ENCODE peak calls at places on chromosomes 6 and 20, in nine cellular contexts. One of them, this sample, is unnamed. For H3K27me3, the result is how much of the 10 kb centered on the place peaks cover.

GRCh38 chr20:17875106-17875980 is 93.3 kb downstream of the SNX5 start:
- DNase-seq in tibial artery: peak
- DNase-seq in right lobe of liver: peak
- DNase-seq in bronchial epithelial cell: peak
- DNase-seq in tibial nerve: peak
- DNase-seq in pancreas: peak
- DNase-seq in psoas muscle: peak
- DNase-seq in HepG2: peak
- DNase-seq in PC-9: peak
- DNase-seq in this sample: peak

GRCh38 chr6:161631676-161632194 is 357.9 kb upstream of the AGPAT4 start:
- DNase-seq in tibial artery: no peak
- DNase-seq in right lobe of liver: no peak
- DNase-seq in bronchial epithelial cell: no peak
- DNase-seq in tibial nerve: no peak
- DNase-seq in pancreas: no peak
- DNase-seq in psoas muscle: no peak
- DNase-seq in HepG2: no peak
- DNase-seq in PC-9: no peak
- DNase-seq in this sample: no peak

GRCh38 chr6:168410035-168410434 is 30.9 kb upstream of the SMOC2 start:
- DNase-seq in tibial artery: no peak
- DNase-seq in right lobe of liver: no peak
- DNase-seq in bronchial epithelial cell: no peak
- DNase-seq in tibial nerve: no peak
- DNase-seq in pancreas: no peak
- DNase-seq in psoas muscle: no peak
- DNase-seq in HepG2: no peak
- DNase-seq in PC-9: no peak
- DNase-seq in this sample: no peak

GRCh38 chr20:35496481-35496880 is 33.0 kb downstream of the C20orf173 start:
- DNase-seq in tibial artery: no peak
- DNase-seq in right lobe of liver: no peak
- DNase-seq in bronchial epithelial cell: no peak
- DNase-seq in tibial nerve: no peak
- DNase-seq in pancreas: no peak
- DNase-seq in psoas muscle: no peak
- DNase-seq in HepG2: no peak
- DNase-seq in PC-9: no peak
- DNase-seq in this sample: no peak

GRCh38 chr20:57711311-57711712 is 1.5 kb upstream of the PMEPA1 start:
- DNase-seq in tibial artery: no peak
- DNase-seq in right lobe of liver: no peak
- DNase-seq in bronchial epithelial cell: no peak
- DNase-seq in tibial nerve: no peak
- DNase-seq in pancreas: no peak
- DNase-seq in psoas muscle: no peak
- DNase-seq in HepG2: no peak
- DNase-seq in PC-9: no peak
- DNase-seq in this sample: no peak

GRCh38 chr6:138088307-138088744 is 18.9 kb downstream of the PERP start:
- DNase-seq in tibial artery: peak
- DNase-seq in right lobe of liver: no peak
- DNase-seq in bronchial epithelial cell: peak
- DNase-seq in tibial nerve: peak
- DNase-seq in pancreas: no peak
- DNase-seq in psoas muscle: no peak
- DNase-seq in HepG2: peak
- DNase-seq in PC-9: peak
- DNase-seq in this sample: no peak

GRCh38 chr6:99130897-99131873 is 183.4 kb upstream of the FBXL4 start:
- DNase-seq in tibial artery: no peak
- DNase-seq in right lobe of liver: no peak
- DNase-seq in bronchial epithelial cell: no peak
- DNase-seq in tibial nerve: no peak
- DNase-seq in pancreas: no peak
- DNase-seq in psoas muscle: no peak
- DNase-seq in HepG2: peak
- DNase-seq in PC-9: no peak
- DNase-seq in this sample: no peak

GRCh38 chr6:19333936-19334335 is 503.2 kb upstream of the ID4 start:
- DNase-seq in tibial artery: no peak
- DNase-seq in right lobe of liver: no peak
- DNase-seq in bronchial epithelial cell: peak
- DNase-seq in tibial nerve: no peak
- DNase-seq in pancreas: no peak
- DNase-seq in psoas muscle: no peak
- DNase-seq in HepG2: no peak
- DNase-seq in PC-9: no peak
- DNase-seq in this sample: no peak

GRCh38 chr6:84768442-84769174 is 4.2 kb upstream of the TBX18 start:
- DNase-seq in tibial artery: peak
- DNase-seq in right lobe of liver: no peak
- DNase-seq in bronchial epithelial cell: no peak
- DNase-seq in tibial nerve: peak
- DNase-seq in pancreas: no peak
- DNase-seq in psoas muscle: no peak
- DNase-seq in HepG2: no peak
- DNase-seq in PC-9: no peak
- DNase-seq in this sample: no peak

GRCh38 chr20:17622851-17623508 is 53.1 kb downstream of the DSTN start:
- DNase-seq in tibial artery: peak
- DNase-seq in right lobe of liver: peak
- DNase-seq in bronchial epithelial cell: no peak
- DNase-seq in tibial nerve: no peak
- DNase-seq in pancreas: no peak
- DNase-seq in psoas muscle: no peak
- DNase-seq in HepG2: no peak
- DNase-seq in PC-9: no peak
- DNase-seq in this sample: no peak

GRCh38 chr6:16318538-16318937 is 80.2 kb downstream of the GMPR start:
- DNase-seq in tibial artery: peak
- DNase-seq in right lobe of liver: no peak
- DNase-seq in bronchial epithelial cell: peak
- DNase-seq in tibial nerve: no peak
- DNase-seq in pancreas: no peak
- DNase-seq in psoas muscle: peak
- DNase-seq in HepG2: no peak
- DNase-seq in PC-9: no peak
- DNase-seq in this sample: no peak

GRCh38 chr6:31495580-31495979 is 2.4 kb upstream of the MICB start:
- DNase-seq in tibial artery: no peak
- DNase-seq in right lobe of liver: no peak
- DNase-seq in bronchial epithelial cell: peak
- DNase-seq in tibial nerve: no peak
- DNase-seq in pancreas: no peak
- DNase-seq in psoas muscle: no peak
- DNase-seq in HepG2: no peak
- DNase-seq in PC-9: peak
- DNase-seq in this sample: no peak

GRCh38 chr6:353642-354614 is 37.6 kb upstream of the IRF4 start:
- DNase-seq in tibial artery: no peak
- DNase-seq in right lobe of liver: peak
- DNase-seq in bronchial epithelial cell: no peak
- DNase-seq in tibial nerve: no peak
- DNase-seq in pancreas: no peak
- DNase-seq in psoas muscle: no peak
- DNase-seq in HepG2: no peak
- DNase-seq in PC-9: no peak
- DNase-seq in this sample: no peak

GRCh38 chr6:121319112-121319553 is 15.1 kb downstream of the TBC1D32 start:
- DNase-seq in tibial artery: no peak
- DNase-seq in right lobe of liver: no peak
- DNase-seq in bronchial epithelial cell: peak
- DNase-seq in tibial nerve: no peak
- DNase-seq in pancreas: no peak
- DNase-seq in psoas muscle: no peak
- DNase-seq in HepG2: peak
- DNase-seq in PC-9: no peak
- DNase-seq in this sample: no peak

GRCh38 chr20:53914861-53915458 is 155.4 kb downstream of the BCAS1 start:
- DNase-seq in tibial artery: no peak
- DNase-seq in right lobe of liver: no peak
- DNase-seq in bronchial epithelial cell: no peak
- DNase-seq in tibial nerve: no peak
- DNase-seq in pancreas: no peak
- DNase-seq in psoas muscle: no peak
- DNase-seq in HepG2: no peak
- DNase-seq in PC-9: no peak
- DNase-seq in this sample: no peak

GRCh38 chr20:60255426-60255825 is 297.2 kb downstream of the CDH26 start:
- DNase-seq in tibial artery: no peak
- DNase-seq in right lobe of liver: no peak
- DNase-seq in bronchial epithelial cell: no peak
- DNase-seq in tibial nerve: no peak
- DNase-seq in pancreas: no peak
- DNase-seq in psoas muscle: no peak
- DNase-seq in HepG2: no peak
- DNase-seq in PC-9: no peak
- DNase-seq in this sample: no peak

GRCh38 chr6:17460862-17461261 is 67.5 kb downstream of the CAP2 start:
- DNase-seq in tibial artery: no peak
- DNase-seq in right lobe of liver: no peak
- DNase-seq in bronchial epithelial cell: no peak
- DNase-seq in tibial nerve: no peak
- DNase-seq in pancreas: no peak
- DNase-seq in psoas muscle: no peak
- DNase-seq in HepG2: no peak
- DNase-seq in PC-9: no peak
- DNase-seq in this sample: no peak

GRCh38 chr6:105359419-105360366 is 43.2 kb downstream of the PREP start:
- DNase-seq in tibial artery: no peak
- DNase-seq in right lobe of liver: no peak
- DNase-seq in bronchial epithelial cell: peak
- DNase-seq in tibial nerve: no peak
- DNase-seq in pancreas: no peak
- DNase-seq in psoas muscle: no peak
- DNase-seq in HepG2: no peak
- DNase-seq in PC-9: peak
- DNase-seq in this sample: no peak

GRCh38 chr6:10587694-10588392 is 66.7 kb downstream of the GCNT2 start:
- DNase-seq in tibial artery: no peak
- DNase-seq in right lobe of liver: no peak
- DNase-seq in bronchial epithelial cell: no peak
- DNase-seq in tibial nerve: no peak
- DNase-seq in pancreas: no peak
- DNase-seq in psoas muscle: no peak
- DNase-seq in HepG2: no peak
- DNase-seq in PC-9: no peak
- DNase-seq in this sample: no peak

GRCh38 chr6:9121551-9121950 is 686.2 kb upstream of the SLC35B3 start:
- DNase-seq in tibial artery: no peak
- DNase-seq in right lobe of liver: no peak
- DNase-seq in bronchial epithelial cell: peak
- DNase-seq in tibial nerve: no peak
- DNase-seq in pancreas: no peak
- DNase-seq in psoas muscle: no peak
- DNase-seq in HepG2: no peak
- DNase-seq in PC-9: no peak
- DNase-seq in this sample: no peak

GRCh38 chr6:33860706-33861474 is 57.1 kb upstream of the MLN start:
- DNase-seq in tibial artery: no peak
- DNase-seq in right lobe of liver: peak
- DNase-seq in bronchial epithelial cell: peak
- DNase-seq in tibial nerve: no peak
- DNase-seq in pancreas: no peak
- DNase-seq in psoas muscle: no peak
- DNase-seq in HepG2: no peak
- DNase-seq in PC-9: no peak
- DNase-seq in this sample: no peak

GRCh38 chr6:10381830-10382208 is 33.1 kb downstream of the TFAP2A start:
- DNase-seq in tibial artery: no peak
- DNase-seq in right lobe of liver: no peak
- DNase-seq in bronchial epithelial cell: no peak
- DNase-seq in tibial nerve: no peak
- DNase-seq in pancreas: no peak
- DNase-seq in psoas muscle: no peak
- DNase-seq in HepG2: no peak
- DNase-seq in PC-9: no peak
- DNase-seq in this sample: no peak

GRCh38 chr20:673606-674005 is 2.0 kb downstream of the SCRT2 start:
- DNase-seq in tibial artery: no peak
- DNase-seq in right lobe of liver: peak
- DNase-seq in bronchial epithelial cell: no peak
- DNase-seq in tibial nerve: no peak
- DNase-seq in pancreas: no peak
- DNase-seq in psoas muscle: no peak
- DNase-seq in HepG2: no peak
- DNase-seq in PC-9: no peak
- DNase-seq in this sample: no peak
- H3K27me3 ChIP-seq in tibial artery: under half
- H3K27me3 ChIP-seq in right lobe of liver: under half
- H3K27me3 ChIP-seq in bronchial epithelial cell: under half
- H3K27me3 ChIP-seq in tibial nerve: half or more
- H3K27me3 ChIP-seq in pancreas: under half
- H3K27me3 ChIP-seq in psoas muscle: under half
- H3K27me3 ChIP-seq in HepG2: half or more
- H3K27me3 ChIP-seq in PC-9: under half
- H3K27me3 ChIP-seq in this sample: under half

DNA sequence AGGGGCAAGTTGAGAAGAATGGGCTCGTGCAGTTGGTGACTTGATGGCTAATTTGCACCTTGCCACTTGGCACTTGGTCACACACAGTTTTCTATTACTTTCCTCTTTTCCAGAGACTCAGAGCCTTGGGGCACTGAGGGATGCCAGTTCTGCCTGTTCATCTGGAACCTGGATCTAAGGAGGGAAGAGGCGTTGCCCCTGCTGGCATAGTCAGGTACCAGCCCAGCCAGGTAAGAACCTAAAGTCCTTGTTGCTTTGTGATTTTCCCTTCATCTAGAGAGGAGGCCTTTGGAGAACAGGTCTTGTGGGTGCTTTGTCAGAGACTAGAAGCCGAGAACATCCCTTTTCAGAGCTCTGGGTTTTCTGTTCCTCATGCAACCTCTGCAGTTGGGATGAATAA is 11.3 kb downstream of the SYTL3 start:
- DNase-seq in tibial artery: no peak
- DNase-seq in right lobe of liver: no peak
- DNase-seq in bronchial epithelial cell: no peak
- DNase-seq in tibial nerve: no peak
- DNase-seq in pancreas: no peak
- DNase-seq in psoas muscle: no peak
- DNase-seq in HepG2: no peak
- DNase-seq in PC-9: no peak
- DNase-seq in this sample: no peak
- TF ChIP-seq CTCF in tibial artery: no peak
- TF ChIP-seq CTCF in right lobe of liver: no peak
- TF ChIP-seq CTCF in bronchial epithelial cell: peak
- TF ChIP-seq CTCF in tibial nerve: no peak
- TF ChIP-seq CTCF in pancreas: no peak
- TF ChIP-seq CTCF in psoas muscle: no peak
- TF ChIP-seq CTCF in HepG2: no peak
- TF ChIP-seq CTCF in PC-9: peak
- TF ChIP-seq CTCF in this sample: no peak

GRCh38 chr6:166864333-166864732 is 92.0 kb downstream of the RNASET2 start:
- DNase-seq in tibial artery: no peak
- DNase-seq in right lobe of liver: no peak
- DNase-seq in bronchial epithelial cell: no peak
- DNase-seq in tibial nerve: no peak
- DNase-seq in pancreas: no peak
- DNase-seq in psoas muscle: no peak
- DNase-seq in HepG2: no peak
- DNase-seq in PC-9: no peak
- DNase-seq in this sample: no peak
- H3K27me3 ChIP-seq in tibial artery: under half
- H3K27me3 ChIP-seq in right lobe of liver: under half
- H3K27me3 ChIP-seq in bronchial epithelial cell: under half
- H3K27me3 ChIP-seq in tibial nerve: under half
- H3K27me3 ChIP-seq in pancreas: under half
- H3K27me3 ChIP-seq in psoas muscle: under half
- H3K27me3 ChIP-seq in HepG2: under half
- H3K27me3 ChIP-seq in PC-9: under half
- H3K27me3 ChIP-seq in this sample: under half

GRCh38 chr6:7777062-7777461 is 51.2 kb downstream of the BMP6 start:
- DNase-seq in tibial artery: no peak
- DNase-seq in right lobe of liver: no peak
- DNase-seq in bronchial epithelial cell: no peak
- DNase-seq in tibial nerve: no peak
- DNase-seq in pancreas: no peak
- DNase-seq in psoas muscle: no peak
- DNase-seq in HepG2: peak
- DNase-seq in PC-9: no peak
- DNase-seq in this sample: no peak
- TF ChIP-seq CTCF in tibial artery: no peak
- TF ChIP-seq CTCF in right lobe of liver: no peak
- TF ChIP-seq CTCF in bronchial epithelial cell: no peak
- TF ChIP-seq CTCF in tibial nerve: no peak
- TF ChIP-seq CTCF in pancreas: no peak
- TF ChIP-seq CTCF in psoas muscle: no peak
- TF ChIP-seq CTCF in HepG2: no peak
- TF ChIP-seq CTCF in PC-9: no peak
- TF ChIP-seq CTCF in this sample: no peak